ENCODE peak calls at places on chromosomes 7 and 10, in six cellular contexts. T, O, V, U, L and R are unnamed samples.

GRCh38 chr7:142788303-142789286 is 17.8 kb downstream of the PRSS2 start:
- DNase-seq in T (no peak), O (no peak), V (no peak), U (no peak), L (no peak), R (no peak)

GRCh38 chr10:84375011-84375410 is 46.6 kb downstream of the CCSER2 start:
- DNase-seq in T (peak), O (no peak), V (no peak), U (peak), L (no peak), R (peak)

GRCh38 chr10:77801474-77802238 is 124.9 kb downstream of the DLG5 start:
- DNase-seq in T (no peak), O (no peak), V (no peak), U (no peak), L (no peak), R (peak)

GRCh38 chr7:94580601-94581000 is 71.0 kb downstream of the CASD1 start:
- DNase-seq in T (no peak), O (peak), V (no peak), U (no peak), L (no peak), R (peak)

GRCh38 chr7:95501261-95501816 is 15.6 kb downstream of the ASB4 start:
- DNase-seq in T (no peak), O (no peak), V (no peak), U (no peak), L (no peak), R (peak)

GRCh38 chr7:74343281-74344127 is 54.3 kb downstream of the CLIP2 start:
- DNase-seq in T (peak), O (peak), V (no peak), U (peak), L (no peak), R (peak)

GRCh38 chr7:114819629-114820362 is 102.1 kb upstream of the MDFIC start:
- DNase-seq in T (peak), O (peak), V (no peak), U (peak), L (no peak), R (peak)

GRCh38 chr10:46220872-46221538 is 65.8 kb upstream of the ANTXRL start:
- DNase-seq in T (no peak), O (no peak), V (no peak), U (no peak), L (no peak), R (no peak)

GRCh38 chr10:68333058-68333395 is 299 bp upstream of the PBLD start:
- DNase-seq in T (no peak), O (no peak), V (no peak), U (no peak), L (no peak), R (no peak)

GRCh38 chr10:122139627-122140151 is 131.4 kb upstream of the BTBD16 start:
- DNase-seq in T (no peak), O (no peak), V (peak), U (no peak), L (no peak), R (no peak)

GRCh38 chr7:118898284-118898683 is 673.8 kb downstream of the ANKRD7 start:
- DNase-seq in T (no peak), O (no peak), V (no peak), U (no peak), L (no peak), R (no peak)
- TF ChIP-seq CTCF in T (no peak), O (no peak), V (no peak), U (no peak), L (no peak), R (no peak)

DNA sequence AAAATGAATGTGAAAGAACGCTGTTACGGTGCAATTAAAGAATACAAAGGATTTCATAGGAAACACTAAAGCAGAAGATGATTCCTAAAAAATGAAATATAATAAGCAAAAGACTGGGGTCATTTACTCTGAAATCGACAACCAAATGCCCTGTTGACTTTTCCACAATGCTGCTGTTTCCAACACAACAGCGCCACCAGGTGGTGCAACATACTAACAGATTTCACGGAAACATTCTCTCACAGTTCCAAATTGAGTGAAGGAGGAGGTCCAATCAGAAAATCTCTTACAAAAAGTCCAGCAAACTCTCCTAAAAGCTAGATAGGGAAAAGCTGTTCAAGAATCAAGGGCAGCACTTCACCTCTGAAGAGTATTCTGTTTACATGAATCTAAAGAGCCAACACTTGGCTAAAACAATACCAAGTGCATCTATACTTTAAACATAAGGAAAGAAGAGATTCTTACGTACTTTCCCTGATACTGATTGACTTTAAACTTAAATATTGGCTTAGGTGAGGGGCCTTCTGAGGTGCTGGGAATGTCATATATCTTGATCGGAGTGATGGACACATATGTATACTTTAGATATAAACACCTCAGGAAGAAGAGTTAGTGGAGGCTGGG is 55.9 kb downstream of the UPF2 start:
- DNase-seq in T (peak), O (peak), V (peak), U (peak), L (peak), R (peak)
- H3K4me3 ChIP-seq in T (no peak), O (peak), V (no peak), U (no peak), L (no peak), R (no peak)

DNA sequence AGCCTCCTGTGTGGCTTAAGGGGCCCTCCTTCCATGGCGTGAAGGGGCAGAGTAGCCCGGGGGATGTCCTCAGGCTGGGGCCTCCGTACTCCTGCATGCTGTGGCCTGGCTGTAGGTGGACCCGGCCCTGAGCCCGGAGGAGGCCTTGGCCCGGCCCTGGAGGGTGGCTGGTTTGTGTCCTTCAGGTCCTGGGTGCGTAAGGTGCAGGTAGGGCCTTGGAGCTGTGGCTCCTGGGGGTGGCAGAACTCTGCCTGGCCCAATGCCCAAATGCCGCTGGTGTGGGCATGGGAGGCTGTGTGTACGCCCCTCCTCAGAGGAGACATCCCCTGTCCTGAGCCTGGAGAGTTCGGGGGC is 26.9 kb upstream of the AMZ1 start:
- DNase-seq in T (no peak), O (no peak), V (no peak), U (no peak), L (no peak), R (no peak)
- TF ChIP-seq CTCF in T (no peak), O (no peak), V (no peak), U (no peak), L (no peak), R (no peak)

GRCh38 chr10:52578871-52579405 is 193.6 kb downstream of the MBL2 start:
- DNase-seq in T (no peak), O (no peak), V (no peak), U (no peak), L (no peak), R (no peak)
- H3K4me3 ChIP-seq in T (no peak), O (no peak), V (no peak), U (no peak), L (no peak), R (no peak)